ENCODE peak calls at places on chromosomes 12 and 14, in eight cellular contexts. R, L, X, C, P, V, T and M are unnamed samples.

GRCh38 chr12:54294152-54294913 is 6.5 kb downstream of the NFE2 start:
- DNase-seq in R (peak; percentile 36), L (peak; percentile 71), X (peak; percentile 77), C (peak; percentile 41), P (peak; percentile 49), V (peak; percentile 33), T (peak; percentile 72), M (peak; percentile 78)

GRCh38 chr12:51669996-51670395 is 79.0 kb downstream of the SCN8A start:
- DNase-seq in R (no peak), L (no peak), X (no peak), C (no peak), P (no peak), V (no peak), T (no peak), M (no peak)

GRCh38 chr12:113016796-113017195 is 38.5 kb downstream of the OAS2 start:
- DNase-seq in R (no peak), L (no peak), X (no peak), C (no peak), P (no peak), V (no peak), T (no peak), M (no peak)

GRCh38 chr12:28023156-28023887 is 50.8 kb upstream of the PTHLH start:
- DNase-seq in R (peak; percentile 93), L (no peak), X (peak; percentile 62), C (peak; percentile 90), P (no peak), V (no peak), T (peak; percentile 62), M (no peak)

GRCh38 chr12:55982319-55982936 is 8.6 kb downstream of the RAB5B start:
- DNase-seq in R (peak; percentile 82), L (no peak), X (no peak), C (peak; percentile 51), P (no peak), V (no peak), T (no peak), M (no peak)

GRCh38 chr14:59020382-59020781 is 168.1 kb upstream of the DAAM1 start:
- DNase-seq in R (peak; percentile 57), L (peak; percentile 8), X (peak; percentile 21), C (peak; percentile 54), P (no peak), V (no peak), T (peak; percentile 16), M (peak; percentile 11)

GRCh38 chr14:20327005-20327869 is 5.8 kb downstream of the CCNB1IP1 start:
- DNase-seq in R (peak; percentile 82), L (peak; percentile 55), X (peak; percentile 56), C (peak; percentile 80), P (no peak), V (no peak), T (peak; percentile 62), M (no peak)

GRCh38 chr12:85280138-85280983 is at the start of gene ALX1:
- DNase-seq in R (peak; percentile 42), L (peak; percentile 75), X (peak; percentile 37), C (peak; percentile 35), P (no peak), V (peak; percentile 57), T (peak; percentile 8), M (peak; percentile 37)

GRCh38 chr14:64865992-64866391 is 13.7 kb downstream of the SPTB start:
- DNase-seq in R (no peak), L (no peak), X (no peak), C (no peak), P (no peak), V (no peak), T (no peak), M (no peak)

GRCh38 chr12:76422878-76423438 is 74.7 kb upstream of the BBS10 start:
- DNase-seq in R (peak; percentile 39), L (peak; percentile 1), X (no peak), C (peak; percentile 48), P (no peak), V (no peak), T (peak; percentile 4), M (peak; percentile 35)

GRCh38 chr12:104664368-104664767 is 207.6 kb downstream of the CHST11 start:
- DNase-seq in R (no peak), L (no peak), X (no peak), C (no peak), P (no peak), V (no peak), T (no peak), M (no peak)

GRCh38 chr12:18696971-18697602 is 40.7 kb downstream of the PLCZ1 start:
- DNase-seq in R (peak; percentile 54), L (no peak), X (peak; percentile 45), C (peak; percentile 41), P (no peak), V (no peak), T (peak; percentile 51), M (no peak)

GRCh38 chr12:106287364-106287763 is 15.2 kb upstream of the TCP11L2 start:
- DNase-seq in R (no peak), L (no peak), X (no peak), C (no peak), P (no peak), V (no peak), T (no peak), M (no peak)

GRCh38 chr12:93040367-93040766 is 111.3 kb upstream of the EEA1 start:
- DNase-seq in R (no peak), L (no peak), X (no peak), C (no peak), P (no peak), V (no peak), T (no peak), M (no peak)

GRCh38 chr12:3600039-3600720 is 109.2 kb downstream of the PRMT8 start:
- DNase-seq in R (no peak), L (peak; percentile 34), X (no peak), C (no peak), P (no peak), V (no peak), T (no peak), M (no peak)

GRCh38 chr14:105839425-105840265 is 313.3 kb downstream of the TMEM121 start:
- DNase-seq in R (no peak), L (no peak), X (peak; percentile 4), C (no peak), P (no peak), V (no peak), T (no peak), M (no peak)

GRCh38 chr14:56860441-56860840 is 50.2 kb upstream of the OTX2 start:
- DNase-seq in R (no peak), L (no peak), X (no peak), C (no peak), P (no peak), V (no peak), T (no peak), M (no peak)

GRCh38 chr12:3828888-3829287 is 44.3 kb downstream of the PARP11 start:
- DNase-seq in R (no peak), L (no peak), X (no peak), C (no peak), P (no peak), V (no peak), T (no peak), M (no peak)

GRCh38 chr12:26434299-26434915 is 239.0 kb downstream of the SSPN start:
- DNase-seq in R (peak; percentile 76), L (peak; percentile 52), X (peak; percentile 75), C (peak; percentile 70), P (no peak), V (no peak), T (peak; percentile 75), M (peak; percentile 72)

GRCh38 chr14:91331761-91332447 is 85.7 kb downstream of the CCDC88C start:
- DNase-seq in R (no peak), L (no peak), X (no peak), C (no peak), P (no peak), V (no peak), T (no peak), M (no peak)

GRCh38 chr12:14849664-14850063 is 6.3 kb upstream of the ART4 start:
- DNase-seq in R (peak; percentile 61), L (no peak), X (no peak), C (peak; percentile 74), P (no peak), V (no peak), T (no peak), M (no peak)

GRCh38 chr14:59133709-59134108 is 54.8 kb upstream of the DAAM1 start:
- DNase-seq in R (no peak), L (no peak), X (no peak), C (no peak), P (no peak), V (no peak), T (no peak), M (no peak)

GRCh38 chr14:39755269-39755878 is 323.1 kb upstream of the FBXO33 start:
- DNase-seq in R (no peak), L (no peak), X (no peak), C (no peak), P (no peak), V (no peak), T (no peak), M (no peak)

GRCh38 chr12:131188131-131189050 is 234.7 kb downstream of the ADGRD1 start:
- DNase-seq in R (no peak), L (no peak), X (no peak), C (no peak), P (no peak), V (no peak), T (no peak), M (no peak)

GRCh38 chr12:26238341-26239126 is 43.2 kb downstream of the SSPN start:
- DNase-seq in R (no peak), L (no peak), X (peak; percentile 22), C (peak; percentile 12), P (no peak), V (no peak), T (no peak), M (no peak)

GRCh38 chr14:66087231-66087630 is 398.9 kb upstream of the CCDC196 start:
- DNase-seq in R (peak; percentile 38), L (no peak), X (peak; percentile 71), C (peak; percentile 37), P (no peak), V (no peak), T (peak; percentile 81), M (no peak)

GRCh38 chr14:35401853-35402252 is 2.7 kb downstream of the NFKBIA start:
- DNase-seq in R (peak; percentile 60), L (no peak), X (no peak), C (peak; percentile 67), P (no peak), V (no peak), T (no peak), M (no peak)

GRCh38 chr12:22321620-22322019 is 12.9 kb downstream of the ST8SIA1 start:
- DNase-seq in R (peak; percentile 29), L (no peak), X (no peak), C (peak; percentile 18), P (peak; percentile 21), V (no peak), T (peak; percentile 14), M (no peak)

GRCh38 chr14:50003213-50004021 is 110.5 kb downstream of the ARF6 start:
- DNase-seq in R (peak; percentile 55), L (peak; percentile 78), X (peak; percentile 87), C (peak; percentile 67), P (peak; percentile 62), V (peak; percentile 36), T (peak; percentile 70), M (peak; percentile 89)

GRCh38 chr12:93518725-93519124 is 51.4 kb downstream of the MRPL42 start:
- DNase-seq in R (peak; percentile 26), L (no peak), X (peak; percentile 37), C (peak; percentile 40), P (no peak), V (no peak), T (no peak), M (no peak)

GRCh38 chr12:77723308-77723707 is 107.4 kb upstream of the NAV3 start:
- DNase-seq in R (no peak), L (no peak), X (no peak), C (no peak), P (no peak), V (no peak), T (no peak), M (no peak)

GRCh38 chr12:3200032-3200617 is 122.9 kb downstream of the TSPAN9 start:
- DNase-seq in R (peak; percentile 50), L (peak; percentile 94), X (peak; percentile 80), C (peak; percentile 44), P (no peak), V (peak; percentile 74), T (peak; percentile 54), M (peak; percentile 89)

GRCh38 chr12:19841451-19841850 is 402.2 kb downstream of the AEBP2 start:
- DNase-seq in R (no peak), L (no peak), X (no peak), C (peak; percentile 34), P (no peak), V (no peak), T (no peak), M (no peak)

GRCh38 chr14:44453433-44454171 is 53.5 kb downstream of the FSCB start:
- DNase-seq in R (no peak), L (no peak), X (no peak), C (no peak), P (no peak), V (no peak), T (no peak), M (no peak)